ENCODE peak calls at places on chromosomes 5 and 9, in four cellular contexts. D, W, H and O are unnamed samples.

GRCh38 chr9:82939451-82939850 is 123.5 kb downstream of the RASEF start:
- DNase-seq in D (no peak), W (no peak), H (no peak), O (no peak)

GRCh38 chr9:89466451-89467277 is 31.2 kb downstream of the SEMA4D start:
- DNase-seq in D (no peak), W (no peak), H (peak; percentile 39), O (no peak)

GRCh38 chr5:55691265-55692105 is 20.6 kb downstream of the SLC38A9 start:
- DNase-seq in D (no peak), W (no peak), H (peak; percentile 62), O (peak; percentile 73)

GRCh38 chr5:150438873-150439546 is 10.5 kb downstream of the RPS14 start:
- DNase-seq in D (no peak), W (peak; percentile 79), H (no peak), O (peak; percentile 49)

GRCh38 chr9:16796304-16796825 is 74.1 kb downstream of the BNC2 start:
- DNase-seq in D (no peak), W (no peak), H (no peak), O (no peak)

GRCh38 chr5:34026089-34026761 is 16.8 kb downstream of the C1QTNF3 start:
- DNase-seq in D (no peak), W (no peak), H (no peak), O (no peak)

GRCh38 chr5:160970605-160971191 is 118.7 kb upstream of the ATP10B start:
- DNase-seq in D (no peak), W (peak; percentile 49), H (no peak), O (no peak)

GRCh38 chr5:45796959-45797553 is 100.9 kb upstream of the HCN1 start:
- DNase-seq in D (no peak), W (peak; percentile 9), H (peak; percentile 2), O (peak; percentile 67)

GRCh38 chr5:94744906-94745305 is 126.4 kb downstream of the SLF1 start:
- DNase-seq in D (no peak), W (no peak), H (no peak), O (no peak)

GRCh38 chr5:172636279-172637050 is 4.6 kb upstream of the NEURL1B start:
- DNase-seq in D (no peak), W (no peak), H (no peak), O (no peak)

GRCh38 chr5:71972777-71973473 is 134.3 kb upstream of the MAP1B start:
- DNase-seq in D (peak; percentile 16), W (no peak), H (no peak), O (no peak)

GRCh38 chr5:126680215-126680817 is 79.6 kb downstream of the PHAX start:
- DNase-seq in D (no peak), W (peak; percentile 45), H (no peak), O (peak; percentile 67)

GRCh38 chr9:109600142-109600541 is 102.0 kb upstream of the PTPN3 start:
- DNase-seq in D (no peak), W (no peak), H (no peak), O (peak; percentile 73)

GRCh38 chr5:119795768-119796167 is 166.4 kb downstream of the FAM170A start:
- DNase-seq in D (no peak), W (no peak), H (no peak), O (no peak)

GRCh38 chr5:122137702-122138101 is 8.4 kb downstream of the ZNF474 start:
- DNase-seq in D (no peak), W (no peak), H (peak; percentile 35), O (no peak)

GRCh38 chr5:135065306-135066265 is 31.6 kb upstream of the PITX1 start:
- DNase-seq in D (no peak), W (no peak), H (no peak), O (no peak)
- H3K4me3 ChIP-seq in D (no peak overlapping the region), W (no peak overlapping the region), H (no peak overlapping the region), O (no peak overlapping the region)

GRCh38 chr5:171622010-171622409 is 163.6 kb upstream of the SMIM23 start:
- DNase-seq in D (no peak), W (no peak), H (no peak), O (no peak)

GRCh38 chr5:171623551-171624097 is 162.0 kb upstream of the SMIM23 start:
- DNase-seq in D (no peak), W (peak; percentile 79), H (no peak), O (no peak)

GRCh38 chr5:171624396-171624795 is 161.2 kb upstream of the SMIM23 start:
- DNase-seq in D (no peak), W (no peak), H (no peak), O (no peak)

GRCh38 chr5:171625646-171626045 is 160.0 kb upstream of the SMIM23 start:
- DNase-seq in D (no peak), W (no peak), H (no peak), O (no peak)

GRCh38 chr5:171623107-171623506 is 162.5 kb upstream of the SMIM23 start:
- DNase-seq in D (no peak), W (no peak), H (no peak), O (no peak)
- H3K27me3 ChIP-seq in D (no peaks in the 10 kb centered on the region), W (peaks cover 96% of the 10 kb centered on the region), H (no peaks in the 10 kb centered on the region), O (no peaks in the 10 kb centered on the region)

GRCh38 chr9:136197372-136197875 is 7.5 kb downstream of the LHX3 start:
- DNase-seq in D (no peak), W (no peak), H (no peak), O (no peak)
- H3K4me3 ChIP-seq in D (no peak overlapping the region), W (no peak overlapping the region), H (no peak overlapping the region), O (no peak overlapping the region)

GRCh38 chr5:176727528-176727900 is 80.2 kb downstream of the TSPAN17 start:
- DNase-seq in D (no peak), W (no peak), H (no peak), O (no peak)
- H3K27me3 ChIP-seq in D (peaks cover 76% of the 10 kb centered on the region), W (no peaks in the 10 kb centered on the region), H (no peaks in the 10 kb centered on the region), O (peaks cover 40% of the 10 kb centered on the region)

GRCh38 chr5:27474395-27474794 is 436.0 kb upstream of the CDH9 start:
- DNase-seq in D (no peak), W (no peak), H (no peak), O (no peak)

GRCh38 chr5:27474054-27474323 is 435.6 kb upstream of the CDH9 start:
- DNase-seq in D (no peak), W (no peak), H (no peak), O (no peak)

GRCh38 chr5:27472875-27473274 is 434.5 kb upstream of the CDH9 start:
- DNase-seq in D (no peak), W (peak; percentile 5), H (no peak), O (peak; percentile 8)

GRCh38 chr5:27472000-27472763 is 433.8 kb upstream of the CDH9 start:
- DNase-seq in D (no peak), W (peak; percentile 91), H (peak; percentile 10), O (peak; percentile 67)

DNA sequence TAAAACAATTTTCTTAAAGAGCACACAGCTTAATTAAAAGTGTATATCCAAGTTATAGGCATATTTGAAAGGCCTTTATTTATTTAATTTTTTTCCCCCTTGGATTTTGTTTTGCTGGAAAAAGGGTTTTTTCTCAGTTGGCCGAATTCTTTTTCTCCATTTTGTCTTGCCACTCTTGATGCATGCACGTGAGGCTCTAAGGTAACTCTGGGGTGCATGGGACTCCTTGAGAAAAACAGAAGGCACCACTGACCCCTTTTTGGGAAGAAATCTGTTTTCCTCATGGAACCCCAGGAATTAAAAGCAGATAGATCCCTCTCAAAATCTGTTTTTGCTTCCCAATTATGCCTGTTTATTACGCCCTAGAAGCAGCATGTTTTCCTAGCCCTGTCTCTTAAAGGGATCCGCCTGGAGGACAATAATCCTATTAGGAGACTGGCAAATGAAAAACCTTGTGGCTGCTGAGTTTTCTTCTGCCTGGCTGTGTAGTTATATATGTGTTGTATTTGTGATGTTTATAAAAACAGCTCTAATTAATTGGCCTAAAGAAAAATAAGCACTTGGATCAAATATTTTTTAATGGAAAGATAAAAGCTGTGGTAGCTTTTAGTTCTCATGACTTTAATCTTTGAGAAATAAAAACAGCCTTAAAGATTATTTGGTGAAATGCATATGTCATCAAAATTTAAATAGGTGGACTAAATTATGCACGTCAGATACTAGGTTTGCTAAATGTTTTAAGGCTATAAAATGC is 435.1 kb upstream of the CDH9 start:
- DNase-seq in D (no peak), W (peak; percentile 50), H (no peak), O (no peak)
- H3K4me3 ChIP-seq in D (no peak overlapping the region), W (peak overlapping the region; percentile 65), H (no peak overlapping the region), O (peak overlapping the region; percentile 52)

GRCh38 chr9:129230302-129230701 is 52.2 kb upstream of the IER5L start:
- DNase-seq in D (no peak), W (no peak), H (no peak), O (no peak)

GRCh38 chr9:129231022-129231739 is 53.1 kb upstream of the IER5L start:
- DNase-seq in D (no peak), W (no peak), H (no peak), O (no peak)

GRCh38 chr9:129234491-129234890 is 56.4 kb upstream of the IER5L start:
- DNase-seq in D (no peak), W (no peak), H (no peak), O (no peak)

GRCh38 chr9:129232839-129233568 is 54.9 kb upstream of the IER5L start:
- DNase-seq in D (no peak), W (no peak), H (no peak), O (no peak)

GRCh38 chr9:129231759-129232158 is 53.7 kb upstream of the IER5L start:
- DNase-seq in D (no peak), W (no peak), H (no peak), O (no peak)
- H3K27me3 ChIP-seq in D (no peaks in the 10 kb centered on the region), W (no peaks in the 10 kb centered on the region), H (no peaks in the 10 kb centered on the region), O (no peaks in the 10 kb centered on the region)

GRCh38 chr9:130193119-130193518 is 20.9 kb downstream of the NCS1 start:
- DNase-seq in D (no peak), W (peak; percentile 41), H (no peak), O (peak; percentile 83)

GRCh38 chr9:130192600-130192999 is 20.4 kb downstream of the NCS1 start:
- DNase-seq in D (no peak), W (no peak), H (no peak), O (no peak)

GRCh38 chr9:130195638-130196037 is 23.4 kb downstream of the NCS1 start:
- DNase-seq in D (no peak), W (no peak), H (no peak), O (no peak)

GRCh38 chr9:130193531-130194405 is 21.6 kb downstream of the NCS1 start:
- DNase-seq in D (no peak), W (peak; percentile 58), H (no peak), O (no peak)

GRCh38 chr9:130194406-130194932 is 22.3 kb downstream of the NCS1 start:
- DNase-seq in D (no peak), W (no peak), H (no peak), O (no peak)
- H3K4me3 ChIP-seq in D (no peak overlapping the region), W (no peak overlapping the region), H (no peak overlapping the region), O (no peak overlapping the region)

GRCh38 chr9:137161558-137162483 is 8.0 kb downstream of the LRRC26 start:
- DNase-seq in D (no peak), W (no peak), H (no peak), O (no peak)

GRCh38 chr9:137158625-137159024 is 11.2 kb downstream of the LRRC26 start:
- DNase-seq in D (no peak), W (no peak), H (no peak), O (no peak)

GRCh38 chr9:137159105-137160053 is 10.5 kb downstream of the LRRC26 start:
- DNase-seq in D (no peak), W (no peak), H (no peak), O (no peak)

GRCh38 chr9:137160716-137161557 is 8.9 kb downstream of the LRRC26 start:
- DNase-seq in D (no peak), W (no peak), H (no peak), O (no peak)

GRCh38 chr9:137160054-137160425 is 9.8 kb downstream of the LRRC26 start:
- DNase-seq in D (no peak), W (no peak), H (no peak), O (no peak)
- H3K27me3 ChIP-seq in D (peaks cover 100% of the 10 kb centered on the region), W (peaks cover 100% of the 10 kb centered on the region), H (peaks cover 11% of the 10 kb centered on the region), O (peaks cover 7% of the 10 kb centered on the region)

GRCh38 chr9:976258-976804 is at the start of gene DMRT3:
- DNase-seq in D (no peak), W (peak; percentile 85), H (no peak), O (no peak)
- H3K4me3 ChIP-seq in D (no peak within 1 kb of the TSS), W (peak within 1 kb of the TSS; percentile 55), H (no peak within 1 kb of the TSS), O (no peak within 1 kb of the TSS)